ENCODE peak calls at places on chromosomes 4 and X, in seven cellular contexts. N is heart left ventricle, D is tibial artery, I is foreskin fibroblast, Y is brain microvascular endothelial cell, X is SK-N-SH, E is upper lobe of right lung. A is an unnamed sample.
A peak's percentile ranks its signal among the peaks of the same experiment; 100 is the strongest.

GRCh38 chr4:68445111-68445510 is 2.2 kb upstream of the TMPRSS11E start:
- DNase-seq in N (no peak), D (no peak), I (no peak), Y (no peak), X (no peak), E (no peak), A (no peak)

GRCh38 chr4:9745782-9746181 is 35.7 kb upstream of the DRD5 start:
- DNase-seq in N (no peak), D (no peak), I (no peak), Y (no peak), X (no peak), E (no peak), A (no peak)

GRCh38 chrX:29652484-29652883 is 562.9 kb upstream of the MAGEB2 start:
- DNase-seq in N (no peak), D (no peak), I (peak; percentile 54), Y (peak; percentile 58), X (no peak), E (no peak), A (no peak)

GRCh38 chrX:44092778-44093177 is 119.6 kb upstream of the NDP start:
- DNase-seq in N (no peak), D (no peak), I (no peak), Y (no peak), X (no peak), E (no peak), A (no peak)

GRCh38 chr4:6324999-6325790 is 55.5 kb downstream of the WFS1 start:
- DNase-seq in N (peak; percentile 49), D (no peak), I (no peak), Y (no peak), X (no peak), E (peak; percentile 82), A (no peak)

GRCh38 chr4:83851261-83852084 is 315.6 kb downstream of the GPAT3 start:
- DNase-seq in N (no peak), D (no peak), I (no peak), Y (peak; percentile 52), X (no peak), E (no peak), A (no peak)

GRCh38 chrX:108468486-108468885 is 28.8 kb downstream of the COL4A5 start:
- DNase-seq in N (no peak), D (no peak), I (peak; percentile 29), Y (peak; percentile 6), X (no peak), E (no peak), A (no peak)

GRCh38 chr4:31379364-31379763 is 659.2 kb downstream of the PCDH7 start:
- DNase-seq in N (no peak), D (no peak), I (no peak), Y (no peak), X (no peak), E (no peak), A (no peak)

GRCh38 chr4:184267673-184268573 is 50.2 kb upstream of the ENPP6 start:
- DNase-seq in N (peak; percentile 50), D (no peak), I (peak; percentile 70), Y (peak; percentile 76), X (no peak), E (peak; percentile 72), A (peak; percentile 38)

GRCh38 chr4:29966386-29966785 is 753.8 kb upstream of the PCDH7 start:
- DNase-seq in N (no peak), D (no peak), I (no peak), Y (no peak), X (no peak), E (no peak), A (no peak)

GRCh38 chr4:29972121-29972520 is 748.0 kb upstream of the PCDH7 start:
- DNase-seq in N (no peak), D (no peak), I (no peak), Y (no peak), X (no peak), E (no peak), A (no peak)

DNA sequence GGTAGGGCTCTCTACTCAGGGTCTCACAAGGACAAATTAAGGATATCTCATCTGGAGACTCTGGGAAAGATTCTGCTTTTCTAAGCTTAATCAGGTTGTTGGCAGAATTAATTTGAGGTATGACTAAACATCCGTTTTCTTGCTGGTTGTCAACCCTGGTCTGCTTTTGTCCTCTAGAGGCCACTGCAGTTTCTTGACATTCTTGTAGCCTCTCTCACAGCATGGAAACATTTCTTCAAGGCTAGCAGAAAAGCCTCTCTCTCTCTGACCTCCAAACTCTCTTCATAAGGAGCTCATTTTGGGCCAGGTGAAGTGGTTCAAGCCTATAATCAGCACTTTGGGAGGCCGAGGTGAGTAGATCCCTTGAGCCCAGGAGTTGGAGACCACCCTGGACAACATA is 749.5 kb upstream of the PCDH7 start:
- DNase-seq in N (no peak), D (no peak), I (no peak), Y (no peak), X (no peak), E (no peak), A (no peak)
- TF ChIP-seq CTCF in N (no peak), D (no peak), I (no peak), Y (peak; percentile 52), X (peak; percentile 37), E (no peak), A (no peak)

DNA sequence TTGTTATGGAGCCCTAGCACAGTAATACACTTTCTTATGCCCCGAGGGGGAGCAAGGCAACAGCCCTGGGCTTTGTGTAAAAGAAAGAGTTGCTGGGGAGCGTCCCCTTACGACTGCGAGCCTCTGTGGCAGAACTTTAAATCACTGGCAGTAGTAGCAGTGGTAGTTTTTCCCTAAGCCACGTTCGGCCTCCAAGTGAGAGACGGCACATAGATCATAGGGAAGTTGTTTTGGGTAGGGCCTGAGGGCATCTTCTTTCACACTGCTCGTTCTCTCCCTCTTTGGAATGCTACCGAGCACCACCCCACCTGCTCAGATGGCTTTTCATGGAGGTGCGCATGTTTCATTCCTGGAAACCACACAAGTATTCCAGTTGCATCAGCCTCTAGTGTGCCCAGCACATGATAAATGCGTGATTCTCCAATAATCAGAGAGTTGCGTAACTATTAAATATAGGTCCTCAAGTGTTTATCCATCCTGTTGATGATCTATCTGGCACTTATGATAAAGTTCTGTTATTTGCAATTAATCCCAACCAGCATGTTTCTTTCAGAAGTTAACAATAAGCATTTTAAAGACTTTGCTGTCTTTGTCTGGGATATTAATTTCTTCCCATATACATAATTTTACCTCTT is 7.0 kb upstream of the SYNPO2 start:
- DNase-seq in N (no peak), D (no peak), I (no peak), Y (no peak), X (no peak), E (no peak), A (no peak)
- TF ChIP-seq CTCF in N (no peak), D (no peak), I (no peak), Y (no peak), X (no peak), E (no peak), A (no peak)

GRCh38 chrX:72540318-72540717 is 32.3 kb downstream of the HDAC8 start:
- DNase-seq in N (no peak), D (no peak), I (no peak), Y (no peak), X (peak; percentile 42), E (no peak), A (no peak)
- TF ChIP-seq CTCF in N (no peak), D (peak; percentile 24), I (no peak), Y (peak; percentile 25), X (peak; percentile 62), E (peak; percentile 33), A (no peak)

GRCh38 chr4:90515191-90515590 is 388.0 kb downstream of the CCSER1 start:
- DNase-seq in N (no peak), D (no peak), I (no peak), Y (no peak), X (no peak), E (no peak), A (no peak)
- TF ChIP-seq CTCF in N (no peak), D (no peak), I (no peak), Y (no peak), X (no peak), E (no peak), A (no peak)

GRCh38 chr4:129708776-129709175 is 612.8 kb downstream of the C4orf33 start:
- DNase-seq in N (no peak), D (no peak), I (no peak), Y (no peak), X (no peak), E (no peak), A (no peak)
- TF ChIP-seq CTCF in N (no peak), D (no peak), I (no peak), Y (no peak), X (no peak), E (no peak), A (no peak)

GRCh38 chrX:110437686-110438085 is 79.0 kb downstream of the RTL9 start:
- DNase-seq in N (no peak), D (no peak), I (no peak), Y (no peak), X (no peak), E (no peak), A (no peak)

GRCh38 chrX:110432831-110433230 is 74.2 kb downstream of the RTL9 start:
- DNase-seq in N (no peak), D (no peak), I (no peak), Y (no peak), X (no peak), E (no peak), A (no peak)

GRCh38 chrX:110432066-110432465 is 73.4 kb downstream of the RTL9 start:
- DNase-seq in N (no peak), D (no peak), I (no peak), Y (no peak), X (no peak), E (no peak), A (no peak)

GRCh38 chrX:110436497-110436896 is 77.8 kb downstream of the RTL9 start:
- DNase-seq in N (no peak), D (no peak), I (no peak), Y (no peak), X (no peak), E (no peak), A (no peak)

DNA sequence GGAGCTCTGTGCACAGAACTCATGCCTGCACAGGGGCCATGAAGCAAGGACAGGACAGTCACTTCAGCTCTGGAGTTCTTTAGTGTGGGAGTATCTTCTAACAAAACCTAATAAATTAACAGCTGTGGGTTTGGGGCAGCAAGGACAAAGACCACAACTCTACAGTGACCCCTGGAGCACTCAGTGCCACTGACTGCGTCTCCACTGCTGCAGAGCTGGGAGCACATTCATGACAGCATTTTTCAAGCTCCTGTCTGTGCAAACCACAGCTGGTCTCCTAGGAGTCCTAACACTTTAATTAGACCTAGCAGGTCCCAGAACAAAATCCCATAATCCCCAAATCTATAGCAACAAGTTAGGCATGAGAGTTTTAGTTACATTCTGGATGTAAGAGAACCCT is 76.5 kb downstream of the RTL9 start:
- DNase-seq in N (no peak), D (no peak), I (no peak), Y (no peak), X (no peak), E (no peak), A (no peak)
- TF ChIP-seq CTCF in N (no peak), D (no peak), I (no peak), Y (no peak), X (no peak), E (no peak), A (no peak)

DNA sequence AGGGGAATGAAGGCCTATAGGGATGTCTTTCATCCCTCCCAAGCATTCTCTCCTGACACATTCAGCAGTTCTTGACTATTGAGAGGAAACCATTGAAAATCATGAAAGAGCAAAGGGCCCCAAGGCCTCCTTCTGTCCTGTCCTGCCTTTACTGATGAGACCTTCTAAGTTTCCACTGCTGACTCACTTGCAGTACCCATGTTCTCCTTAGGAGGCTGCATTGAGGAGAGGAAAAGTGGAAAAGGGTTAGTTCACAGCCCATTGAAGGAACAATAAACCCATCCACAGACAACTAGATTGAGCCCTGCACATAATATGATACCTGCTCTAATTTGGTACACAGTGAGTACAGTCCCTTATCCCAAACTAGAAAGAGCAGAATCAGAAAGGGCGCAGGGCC is 115.1 kb upstream of the PNPLA4 start:
- DNase-seq in N (no peak), D (no peak), I (no peak), Y (no peak), X (peak; percentile 3), E (no peak), A (no peak)
- TF ChIP-seq CTCF in N (no peak), D (no peak), I (no peak), Y (peak; percentile 44), X (no peak), E (no peak), A (no peak)

A was measured in natural killer cell.